ENCODE peak calls at places on chromosomes 5 and 9, in nine cellular contexts. A, Q, C, E, R, Z, F, G and H are unnamed samples.

GRCh38 chr9:1156794-1157193 is 106.6 kb downstream of the DMRT2 start:
- DNase-seq in A (no peak), Q (no peak), C (no peak), E (no peak), R (no peak), Z (no peak), F (no peak), G (no peak), H (no peak)

GRCh38 chr9:114288233-114289051 is 34.5 kb upstream of the ORM1 start:
- DNase-seq in A (no peak), Q (peak; percentile 57), C (peak; percentile 7), E (peak; percentile 63), R (peak; percentile 19), Z (no peak), F (no peak), G (peak; percentile 59), H (no peak)

GRCh38 chr5:130678637-130679036 is 486.4 kb downstream of the HINT1 start:
- DNase-seq in A (no peak), Q (no peak), C (no peak), E (no peak), R (no peak), Z (no peak), F (no peak), G (no peak), H (no peak)

GRCh38 chr5:83567741-83568530 is 96.4 kb downstream of the VCAN start:
- DNase-seq in A (no peak), Q (no peak), C (no peak), E (no peak), R (no peak), Z (no peak), F (no peak), G (no peak), H (no peak)

GRCh38 chr9:107216331-107216730 is 66.7 kb upstream of the RAD23B start:
- DNase-seq in A (no peak), Q (no peak), C (no peak), E (no peak), R (no peak), Z (no peak), F (no peak), G (no peak), H (no peak)

GRCh38 chr5:167355370-167355769 is 936.1 kb upstream of the WWC1 start:
- DNase-seq in A (no peak), Q (no peak), C (no peak), E (no peak), R (no peak), Z (no peak), F (no peak), G (no peak), H (no peak)

GRCh38 chr9:77158772-77159513 is 18.4 kb upstream of the VPS13A start:
- DNase-seq in A (no peak), Q (no peak), C (no peak), E (no peak), R (no peak), Z (no peak), F (no peak), G (no peak), H (no peak)

GRCh38 chr5:127856310-127856709 is 153.1 kb downstream of the CCDC192 start:
- DNase-seq in A (no peak), Q (no peak), C (no peak), E (no peak), R (no peak), Z (no peak), F (no peak), G (no peak), H (no peak)

GRCh38 chr5:60668715-60669304 is 31.2 kb downstream of the DEPDC1B start:
- DNase-seq in A (no peak), Q (no peak), C (no peak), E (no peak), R (no peak), Z (no peak), F (no peak), G (no peak), H (no peak)

GRCh38 chr5:33978307-33978706 is 6.2 kb downstream of the SLC45A2 start:
- DNase-seq in A (no peak), Q (no peak), C (no peak), E (no peak), R (no peak), Z (no peak), F (no peak), G (no peak), H (no peak)

GRCh38 chr9:76818271-76818670 is 54.0 kb downstream of the PCA3 start:
- DNase-seq in A (no peak), Q (peak; percentile 95), C (peak; percentile 69), E (no peak), R (no peak), Z (no peak), F (peak; percentile 21), G (no peak), H (no peak)

GRCh38 chr9:89886281-89886700 is 281.5 kb downstream of the GADD45G start:
- DNase-seq in A (no peak), Q (no peak), C (no peak), E (peak; percentile 30), R (no peak), Z (no peak), F (no peak), G (no peak), H (no peak)

GRCh38 chr5:1536298-1537165 is 12.8 kb upstream of the LPCAT1 start:
- DNase-seq in A (peak; percentile 65), Q (peak; percentile 60), C (peak; percentile 40), E (peak; percentile 85), R (peak; percentile 62), Z (peak; percentile 22), F (no peak), G (peak; percentile 29), H (peak; percentile 69)
- TF ChIP-seq POLR2A in A (no peak), Q (no peak), C (peak; percentile 22), E (no peak), R (no peak), Z (no peak), F (no peak), G (no peak), H (peak; percentile 47)

DNA sequence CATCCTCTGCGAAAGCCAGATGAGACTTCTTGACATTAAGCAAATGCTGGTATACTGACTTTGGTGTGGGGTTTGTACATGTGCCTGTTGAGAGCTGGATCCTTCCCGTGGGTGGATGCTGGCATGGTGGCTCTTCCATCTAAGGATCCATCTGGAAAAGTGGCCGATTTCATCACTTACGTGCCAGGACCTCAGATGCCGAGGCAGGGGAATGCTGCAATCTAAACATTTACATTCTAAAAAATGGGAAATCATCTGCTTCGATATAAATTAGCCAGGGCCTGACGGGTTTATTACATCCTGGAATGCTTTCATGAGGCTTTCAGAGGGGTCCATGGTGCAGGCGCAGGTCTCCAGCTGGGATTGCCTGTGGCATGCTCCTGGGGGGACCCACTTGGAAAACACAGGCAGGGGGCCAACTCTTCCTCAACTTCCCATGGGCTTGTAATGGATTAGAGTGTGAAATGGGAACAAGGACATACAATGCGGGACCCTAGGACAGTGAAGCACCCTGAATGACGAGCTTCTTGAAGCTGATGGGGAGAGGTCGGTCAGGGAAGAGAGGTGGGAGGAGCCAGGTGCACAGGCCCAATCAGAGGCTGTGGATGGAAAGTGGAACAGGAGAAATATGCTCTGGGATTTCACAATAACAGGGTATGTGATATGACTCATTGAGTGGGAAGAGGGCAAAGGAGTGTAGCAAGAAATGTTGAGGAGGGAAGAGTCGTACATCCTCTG is 105.5 kb upstream of the PITX1 start:
- DNase-seq in A (no peak), Q (peak; percentile 73), C (peak; percentile 42), E (no peak), R (peak; percentile 37), Z (no peak), F (no peak), G (no peak), H (no peak)
- TF ChIP-seq POLR2AphosphoS5 in A (no peak), Q (peak; percentile 38), C (peak; percentile 47), E (no peak), R (no peak), Z (no peak), F (no peak), G (no peak), H (no peak)

DNA sequence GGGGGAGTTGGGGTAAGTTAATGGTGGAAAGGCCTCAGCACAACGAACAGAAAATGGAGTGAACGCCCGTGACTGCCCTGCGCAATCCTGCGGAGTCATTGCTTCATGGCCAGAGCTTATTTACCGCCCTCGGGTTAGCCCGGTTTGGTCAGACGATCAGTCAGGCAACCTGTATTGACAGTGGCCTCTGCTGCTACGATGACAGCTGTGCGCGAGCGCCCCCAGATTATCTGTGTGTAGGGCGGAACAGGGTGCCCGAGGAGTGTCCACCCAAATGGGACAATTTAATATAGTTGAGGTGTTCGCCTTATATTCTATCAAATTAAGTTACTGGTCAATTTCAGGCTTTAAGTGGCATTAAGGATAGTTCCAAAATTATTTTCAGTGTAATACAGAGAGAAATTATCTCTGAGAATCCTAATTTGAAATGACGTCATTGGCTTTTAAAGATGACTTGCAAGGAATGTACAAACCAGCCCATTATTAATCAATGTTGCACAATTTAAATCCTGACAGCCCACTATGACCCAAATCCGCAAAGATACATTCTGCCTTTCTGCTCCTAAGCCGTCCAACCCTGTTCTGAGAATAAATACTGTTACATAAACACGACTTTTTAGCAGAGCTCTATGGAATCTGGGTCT is 879 bp upstream of the UBQLN1 start:
- DNase-seq in A (peak; percentile 15), Q (peak; percentile 91), C (peak; percentile 81), E (peak; percentile 94), R (peak; percentile 89), Z (peak; percentile 81), F (peak; percentile 85), G (peak; percentile 65), H (peak; percentile 26)
- TF ChIP-seq POLR2A in A (no peak), Q (no peak), C (no peak), E (no peak), R (no peak), Z (no peak), F (no peak), G (no peak), H (no peak)

DNA sequence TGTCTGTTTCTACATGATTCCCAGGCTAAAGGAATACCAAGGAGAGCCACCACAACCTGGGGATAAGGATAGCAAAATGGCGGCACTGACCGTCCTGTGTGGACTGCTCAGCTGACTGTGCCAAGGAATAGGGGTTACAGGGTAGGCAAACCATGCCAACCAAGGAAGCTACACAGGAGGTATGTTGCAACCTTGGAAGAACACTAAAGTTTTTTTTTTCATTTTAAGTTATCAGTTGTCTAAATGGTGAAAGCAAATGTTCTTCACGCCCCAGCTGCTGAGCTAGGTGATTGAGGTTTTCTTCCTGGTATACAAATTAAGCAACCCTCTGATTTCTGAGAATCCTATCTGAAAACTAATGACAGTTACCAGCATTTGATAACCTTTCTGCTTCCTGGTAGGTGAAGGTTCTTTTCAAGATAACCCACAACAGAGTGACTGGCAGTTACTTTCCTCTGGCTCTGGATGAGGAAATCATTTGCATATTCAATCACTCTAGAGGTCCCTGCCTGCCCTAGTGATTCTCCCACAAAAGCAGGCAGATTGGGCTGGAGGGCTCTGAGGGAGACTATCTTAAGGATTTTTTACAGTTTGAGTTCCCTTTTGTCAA is 194.9 kb downstream of the ATP10B start:
- DNase-seq in A (no peak), Q (no peak), C (peak; percentile 26), E (no peak), R (no peak), Z (no peak), F (no peak), G (no peak), H (no peak)
- TF ChIP-seq POLR2AphosphoS5 in A (no peak), Q (no peak), C (peak; percentile 53), E (no peak), R (no peak), Z (no peak), F (no peak), G (no peak), H (no peak)